ENCODE peak calls at places on chromosome 14, in five cellular contexts. X is testis, P is C1 segment of cervical spinal cord, R is islet precursor cell, H is T47D. Y is an unnamed sample.

GRCh38 chr14:94936411-94936892 is 166.5 kb upstream of the GSC start:
- DNase-seq in R (peak; percentile 32), P (peak; percentile 83), H (no peak), X (peak; percentile 84), Y (peak; percentile 77)

GRCh38 chr14:26597136-26598080 is at the start of gene NOVA1:
- DNase-seq in H (peak; percentile 39), X (peak; percentile 54), R (peak; percentile 52), P (peak; percentile 60), Y (peak; percentile 77)

GRCh38 chr14:104510794-104511611 is 68.6 kb upstream of the C14orf180 start:
- DNase-seq in R (peak; percentile 51), X (no peak), P (peak; percentile 40), H (no peak), Y (no peak)

GRCh38 chr14:105088812-105089745 is 23.8 kb upstream of the GPR132 start:
- DNase-seq in P (no peak), R (no peak), X (peak; percentile 2), H (no peak), Y (peak; percentile 38)

GRCh38 chr14:34407951-34408350 is 54.1 kb downstream of the SPTSSA start:
- DNase-seq in H (no peak), P (no peak), R (no peak), X (no peak), Y (no peak)

GRCh38 chr14:99515301-99516155 is 34.3 kb downstream of the CCNK start:
- DNase-seq in P (no peak), H (no peak), R (peak; percentile 53), X (no peak), Y (no peak)

GRCh38 chr14:79585845-79586244 is 625.5 kb downstream of the DIO2 start:
- DNase-seq in H (no peak), X (no peak), R (no peak), P (no peak), Y (no peak)

GRCh38 chr14:78254911-78255431 is 84.8 kb downstream of the NRXN3 start:
- DNase-seq in P (no peak), H (no peak), X (no peak), R (peak; percentile 29), Y (peak; percentile 88)

GRCh38 chr14:106842687-106843086 is 1316.3 kb downstream of the TMEM121 start:
- DNase-seq in R (no peak), H (peak; percentile 43), P (no peak), X (peak; percentile 69), Y (no peak)

GRCh38 chr14:32513571-32514009 is 184.5 kb downstream of the AKAP6 start:
- DNase-seq in P (no peak), R (no peak), X (no peak), H (no peak), Y (peak; percentile 52)

GRCh38 chr14:91005716-91006115 is 54.7 kb downstream of the RPS6KA5 start:
- DNase-seq in H (peak; percentile 57), R (no peak), P (no peak), X (no peak), Y (no peak)

GRCh38 chr14:44166611-44167010 is 340.5 kb downstream of the FSCB start:
- DNase-seq in X (no peak), R (no peak), P (no peak), H (no peak), Y (no peak)

GRCh38 chr14:52314521-52315354 is 626 bp downstream of the PTGER2 start:
- DNase-seq in P (no peak), H (peak; percentile 37), R (peak; percentile 65), X (peak; percentile 47), Y (peak; percentile 67)

GRCh38 chr14:100083706-100084105 is 18.5 kb downstream of the EVL start:
- DNase-seq in H (no peak), X (no peak), P (no peak), R (no peak), Y (no peak)

GRCh38 chr14:105484069-105484996 is 2.4 kb upstream of the CRIP1 start:
- DNase-seq in R (no peak), X (no peak), P (no peak), H (no peak), Y (peak; percentile 86)

GRCh38 chr14:58193542-58193941 is 6.4 kb upstream of the ACTR10 start:
- DNase-seq in X (no peak), H (no peak), P (no peak), R (no peak), Y (peak; percentile 9)

GRCh38 chr14:26775765-26776577 is 178.1 kb upstream of the NOVA1 start:
- DNase-seq in R (no peak), P (no peak), H (no peak), X (no peak), Y (peak; percentile 71)

GRCh38 chr14:76546426-76547221 is 170.7 kb downstream of the ESRRB start:
- DNase-seq in R (peak; percentile 84), H (no peak), P (no peak), X (peak; percentile 76), Y (peak; percentile 29)

GRCh38 chr14:91185721-91186120 is 58.8 kb downstream of the GPR68 start:
- DNase-seq in R (no peak), X (no peak), H (no peak), P (no peak), Y (peak; percentile 78)

GRCh38 chr14:98580131-98580678 is 691.8 kb downstream of the BCL11B start:
- DNase-seq in H (peak; percentile 25), R (no peak), P (no peak), X (no peak), Y (peak; percentile 1)

GRCh38 chr14:98234208-98234607 is 1037.8 kb downstream of the BCL11B start:
- DNase-seq in R (no peak), P (no peak), X (no peak), H (no peak), Y (peak; percentile 14)

GRCh38 chr14:105019861-105020814 is 745 bp downstream of the CDCA4 start:
- DNase-seq in H (no peak), P (no peak), X (no peak), R (peak; percentile 69), Y (peak; percentile 73)

GRCh38 chr14:93543766-93544165 is 113.0 kb downstream of the UNC79 start:
- DNase-seq in P (no peak), X (no peak), R (no peak), H (no peak), Y (peak; percentile 61)

GRCh38 chr14:104368751-104369100 is 210.8 kb upstream of the C14orf180 start:
- DNase-seq in R (no peak), H (no peak), P (no peak), X (no peak), Y (no peak)

GRCh38 chr14:94115068-94115591 is 4.6 kb downstream of the IFI27 start:
- DNase-seq in R (no peak), H (no peak), X (peak; percentile 39), P (peak; percentile 24), Y (peak; percentile 33)

GRCh38 chr14:79248771-79249170 is 962.5 kb downstream of the DIO2 start:
- DNase-seq in P (no peak), R (no peak), H (no peak), X (no peak), Y (no peak)

GRCh38 chr14:84976805-84977204 is 553.1 kb upstream of the FLRT2 start:
- DNase-seq in X (no peak), H (no peak), P (no peak), R (no peak), Y (no peak)

GRCh38 chr14:104973215-104974145 is 4.7 kb downstream of the AHNAK2 start:
- DNase-seq in X (peak; percentile 50), H (no peak), R (peak; percentile 99), P (peak; percentile 78), Y (peak; percentile 100)

GRCh38 chr14:23930742-23931141 is 22.8 kb upstream of the DHRS4 start:
- DNase-seq in X (no peak), R (no peak), P (no peak), H (no peak), Y (peak; percentile 86)

GRCh38 chr14:63473194-63473788 is 69.9 kb downstream of the PPP2R5E start:
- DNase-seq in H (no peak), X (no peak), P (no peak), R (no peak), Y (no peak)

GRCh38 chr14:55458800-55459577 is 18.6 kb upstream of the TBPL2 start:
- DNase-seq in X (no peak), P (no peak), H (no peak), R (no peak), Y (peak; percentile 75)

GRCh38 chr14:100526057-100526456 is 61.2 kb downstream of the BEGAIN start:
- DNase-seq in H (no peak), X (no peak), R (no peak), P (no peak), Y (no peak)

GRCh38 chr14:22427771-22428228 is 161.2 kb downstream of the DAD1 start:
- DNase-seq in X (no peak), R (no peak), P (no peak), H (no peak), Y (peak; percentile 87)

GRCh38 chr14:82075566-82075965 is 541.9 kb upstream of the SEL1L start:
- DNase-seq in H (peak; percentile 64), R (peak; percentile 81), X (peak; percentile 64), P (no peak), Y (peak; percentile 20)